ENCODE peak calls at places on chromosomes 7 and 10, in four cellular contexts. One of them, this sample, is unnamed. For H3K9me3, the result is how much of the 10 kb centered on the place peaks cover.

GRCh38 chr10:132179551-132180392 is 7.0 kb upstream of the DPYSL4 start:
- DNase-seq in testis: no peak
- DNase-seq in fibroblast of lung: no peak
- DNase-seq in H9: no peak
- DNase-seq in this sample: no peak

GRCh38 chr10:8990280-8990987 is 935.9 kb downstream of the GATA3 start:
- DNase-seq in H9: no peak
- DNase-seq in testis: no peak
- DNase-seq in fibroblast of lung: no peak
- DNase-seq in this sample: no peak

GRCh38 chr10:75441682-75442081 is 10.3 kb downstream of the LRMDA start:
- DNase-seq in testis: no peak
- DNase-seq in H9: no peak
- DNase-seq in fibroblast of lung: no peak
- DNase-seq in this sample: no peak

GRCh38 chr7:82080254-82080924 is 310.5 kb upstream of the HGF start:
- DNase-seq in testis: no peak
- DNase-seq in fibroblast of lung: peak
- DNase-seq in H9: no peak
- DNase-seq in this sample: no peak

GRCh38 chr10:127979017-127979416 is 72.1 kb downstream of the PTPRE start:
- DNase-seq in testis: no peak
- DNase-seq in fibroblast of lung: no peak
- DNase-seq in H9: peak
- DNase-seq in this sample: peak

GRCh38 chr7:140358771-140359095 is 39.6 kb downstream of the SLC37A3 start:
- DNase-seq in fibroblast of lung: no peak
- DNase-seq in testis: peak
- DNase-seq in H9: no peak
- DNase-seq in this sample: no peak

GRCh38 chr7:33807779-33808482 is 97.4 kb upstream of the BMPER start:
- DNase-seq in H9: peak
- DNase-seq in fibroblast of lung: peak
- DNase-seq in testis: peak
- DNase-seq in this sample: peak

GRCh38 chr10:22365233-22365632 is 19.9 kb downstream of the SPAG6 start:
- DNase-seq in fibroblast of lung: no peak
- DNase-seq in H9: no peak
- DNase-seq in testis: no peak
- DNase-seq in this sample: no peak

GRCh38 chr7:44087914-44088838 is 5.8 kb upstream of the POLM start:
- DNase-seq in testis: peak
- DNase-seq in fibroblast of lung: peak
- DNase-seq in H9: no peak
- DNase-seq in this sample: no peak

GRCh38 chr10:119350529-119351001 is 143.2 kb downstream of the GRK5 start:
- DNase-seq in fibroblast of lung: peak
- DNase-seq in testis: no peak
- DNase-seq in H9: no peak
- DNase-seq in this sample: no peak

GRCh38 chr10:75994332-75995040 is 563.1 kb downstream of the LRMDA start:
- DNase-seq in fibroblast of lung: no peak
- DNase-seq in H9: no peak
- DNase-seq in testis: no peak
- DNase-seq in this sample: no peak

GRCh38 chr7:12638851-12639467 is 48.5 kb upstream of the ARL4A start:
- DNase-seq in fibroblast of lung: peak
- DNase-seq in testis: no peak
- DNase-seq in H9: no peak
- DNase-seq in this sample: no peak

GRCh38 chr10:31678573-31679122 is 250.0 kb downstream of the ARHGAP12 start:
- DNase-seq in testis: no peak
- DNase-seq in H9: no peak
- DNase-seq in fibroblast of lung: peak
- DNase-seq in this sample: no peak
- H3K9me3 ChIP-seq in testis: under half
- H3K9me3 ChIP-seq in H9: under half
- H3K9me3 ChIP-seq in fibroblast of lung: under half
- H3K9me3 ChIP-seq in this sample: under half

GRCh38 chr7:48384180-48384752 is 213.0 kb downstream of the ABCA13 start:
- DNase-seq in H9: no peak
- DNase-seq in testis: no peak
- DNase-seq in fibroblast of lung: no peak
- DNase-seq in this sample: no peak
- TF ChIP-seq CTCF in H9: peak
- TF ChIP-seq CTCF in testis: no peak
- TF ChIP-seq CTCF in fibroblast of lung: no peak
- TF ChIP-seq CTCF in this sample: no peak

DNA sequence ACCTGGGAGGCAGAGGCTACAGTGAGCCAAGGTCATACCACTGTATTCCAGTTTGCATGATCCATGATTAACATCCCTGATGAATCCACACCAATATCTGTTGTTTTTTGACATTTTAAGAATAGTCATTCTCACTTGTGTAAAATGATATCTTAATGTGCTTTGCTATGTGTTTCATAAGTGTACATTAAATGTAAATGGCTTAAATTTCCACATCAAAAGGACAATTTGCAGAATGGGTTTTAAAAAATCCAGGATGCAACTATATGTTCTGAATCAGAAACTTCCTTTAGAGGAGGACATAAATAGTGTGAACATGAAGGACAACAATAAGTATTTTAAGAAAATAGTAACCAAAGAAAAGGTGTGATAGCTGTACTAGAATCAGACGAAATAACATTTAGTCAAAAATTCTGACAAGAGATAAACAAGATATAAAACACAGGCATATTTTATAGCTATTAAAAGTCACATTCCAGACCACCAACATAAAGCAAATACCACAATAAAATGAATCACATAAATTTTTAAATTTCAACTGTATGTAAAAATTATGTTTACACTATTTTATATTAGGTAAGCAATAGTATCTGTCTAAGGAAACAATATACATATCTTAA is 42.4 kb downstream of the AKR1C3 start:
- DNase-seq in H9: no peak
- DNase-seq in testis: no peak
- DNase-seq in fibroblast of lung: no peak
- DNase-seq in this sample: no peak
- H3K9me3 ChIP-seq in H9: under half
- H3K9me3 ChIP-seq in testis: under half
- H3K9me3 ChIP-seq in fibroblast of lung: under half
- H3K9me3 ChIP-seq in this sample: under half

GRCh38 chr10:82213784-82214183 is 338.8 kb downstream of the NRG3 start:
- DNase-seq in H9: no peak
- DNase-seq in fibroblast of lung: no peak
- DNase-seq in testis: no peak
- DNase-seq in this sample: no peak
- TF ChIP-seq CTCF in H9: no peak
- TF ChIP-seq CTCF in fibroblast of lung: no peak
- TF ChIP-seq CTCF in testis: no peak
- TF ChIP-seq CTCF in this sample: no peak

GRCh38 chr7:110809832-110810231 is 281.1 kb upstream of the LRRN3 start:
- DNase-seq in testis: no peak
- DNase-seq in fibroblast of lung: no peak
- DNase-seq in H9: no peak
- DNase-seq in this sample: no peak
- H3K9me3 ChIP-seq in testis: under half
- H3K9me3 ChIP-seq in fibroblast of lung: under half
- H3K9me3 ChIP-seq in H9: under half
- H3K9me3 ChIP-seq in this sample: under half